ENCODE peak calls at places on chromosomes 4 and X, in nine cellular contexts. One of them, this sample, is unnamed.

GRCh38 chr4:159484861-159485260 is 382.0 kb downstream of the RAPGEF2 start:
- DNase-seq in tibial nerve: no peak
- DNase-seq in ovary: no peak
- DNase-seq in suprapubic skin: no peak
- DNase-seq in SK-N-SH: no peak
- DNase-seq in esophagus muscularis mucosa: no peak
- DNase-seq in transverse colon: no peak
- DNase-seq in K562: no peak
- DNase-seq in stomach: no peak
- DNase-seq in this sample: no peak

GRCh38 chr4:83043801-83044407 is 8.9 kb downstream of the COPS4 start:
- DNase-seq in esophagus muscularis mucosa: no peak
- DNase-seq in suprapubic skin: no peak
- DNase-seq in K562: no peak
- DNase-seq in transverse colon: no peak
- DNase-seq in tibial nerve: no peak
- DNase-seq in stomach: no peak
- DNase-seq in SK-N-SH: no peak
- DNase-seq in ovary: no peak
- DNase-seq in this sample: no peak

GRCh38 chr4:54961357-54961975 is 163.9 kb downstream of the KDR start:
- DNase-seq in stomach: no peak
- DNase-seq in K562: peak
- DNase-seq in tibial nerve: no peak
- DNase-seq in ovary: no peak
- DNase-seq in SK-N-SH: peak
- DNase-seq in esophagus muscularis mucosa: no peak
- DNase-seq in transverse colon: no peak
- DNase-seq in suprapubic skin: no peak
- DNase-seq in this sample: no peak

GRCh38 chr4:53450773-53451172 is 73.3 kb downstream of the FIP1L1 start:
- DNase-seq in SK-N-SH: no peak
- DNase-seq in suprapubic skin: no peak
- DNase-seq in ovary: no peak
- DNase-seq in transverse colon: no peak
- DNase-seq in stomach: no peak
- DNase-seq in esophagus muscularis mucosa: no peak
- DNase-seq in K562: no peak
- DNase-seq in tibial nerve: no peak
- DNase-seq in this sample: no peak

GRCh38 chr4:53987761-53988171 is 76.6 kb downstream of the CHIC2 start:
- DNase-seq in SK-N-SH: no peak
- DNase-seq in esophagus muscularis mucosa: no peak
- DNase-seq in K562: no peak
- DNase-seq in tibial nerve: no peak
- DNase-seq in suprapubic skin: no peak
- DNase-seq in ovary: no peak
- DNase-seq in stomach: no peak
- DNase-seq in transverse colon: no peak
- DNase-seq in this sample: no peak

GRCh38 chrX:3271485-3272186 is 74.8 kb downstream of the MXRA5 start:
- DNase-seq in K562: no peak
- DNase-seq in SK-N-SH: no peak
- DNase-seq in suprapubic skin: no peak
- DNase-seq in transverse colon: no peak
- DNase-seq in stomach: no peak
- DNase-seq in tibial nerve: no peak
- DNase-seq in esophagus muscularis mucosa: no peak
- DNase-seq in ovary: no peak
- DNase-seq in this sample: no peak

GRCh38 chr4:31053451-31053850 is 333.3 kb downstream of the PCDH7 start:
- DNase-seq in suprapubic skin: no peak
- DNase-seq in SK-N-SH: no peak
- DNase-seq in esophagus muscularis mucosa: no peak
- DNase-seq in K562: no peak
- DNase-seq in tibial nerve: no peak
- DNase-seq in stomach: no peak
- DNase-seq in ovary: no peak
- DNase-seq in transverse colon: no peak
- DNase-seq in this sample: no peak

GRCh38 chr4:185396724-185397402 is at the start of gene ANKRD37:
- DNase-seq in SK-N-SH: peak
- DNase-seq in transverse colon: peak
- DNase-seq in stomach: peak
- DNase-seq in suprapubic skin: peak
- DNase-seq in tibial nerve: no peak
- DNase-seq in K562: peak
- DNase-seq in esophagus muscularis mucosa: no peak
- DNase-seq in ovary: no peak
- DNase-seq in this sample: no peak

GRCh38 chr4:163167333-163167626 is 590 bp upstream of the NAF1 start:
- DNase-seq in stomach: no peak
- DNase-seq in transverse colon: no peak
- DNase-seq in suprapubic skin: no peak
- DNase-seq in SK-N-SH: peak
- DNase-seq in tibial nerve: peak
- DNase-seq in ovary: no peak
- DNase-seq in K562: no peak
- DNase-seq in esophagus muscularis mucosa: no peak
- DNase-seq in this sample: no peak

GRCh38 chrX:106894978-106895452 is 8.1 kb downstream of the RIPPLY1 start:
- DNase-seq in SK-N-SH: no peak
- DNase-seq in esophagus muscularis mucosa: no peak
- DNase-seq in transverse colon: no peak
- DNase-seq in ovary: no peak
- DNase-seq in tibial nerve: no peak
- DNase-seq in K562: no peak
- DNase-seq in stomach: no peak
- DNase-seq in suprapubic skin: no peak
- DNase-seq in this sample: no peak

GRCh38 chr4:74632634-74633033 is 161.7 kb downstream of the BTC start:
- DNase-seq in transverse colon: peak
- DNase-seq in suprapubic skin: no peak
- DNase-seq in ovary: no peak
- DNase-seq in SK-N-SH: no peak
- DNase-seq in tibial nerve: peak
- DNase-seq in esophagus muscularis mucosa: no peak
- DNase-seq in stomach: peak
- DNase-seq in K562: no peak
- DNase-seq in this sample: no peak

GRCh38 chrX:54066841-54067240 is 22.6 kb upstream of the PHF8 start:
- DNase-seq in SK-N-SH: no peak
- DNase-seq in suprapubic skin: no peak
- DNase-seq in ovary: no peak
- DNase-seq in esophagus muscularis mucosa: no peak
- DNase-seq in tibial nerve: no peak
- DNase-seq in stomach: no peak
- DNase-seq in transverse colon: no peak
- DNase-seq in K562: no peak
- DNase-seq in this sample: no peak

GRCh38 chrX:8673211-8673610 is 58.7 kb downstream of the ANOS1 start:
- DNase-seq in ovary: no peak
- DNase-seq in SK-N-SH: no peak
- DNase-seq in suprapubic skin: no peak
- DNase-seq in transverse colon: no peak
- DNase-seq in K562: no peak
- DNase-seq in tibial nerve: no peak
- DNase-seq in esophagus muscularis mucosa: no peak
- DNase-seq in stomach: no peak
- DNase-seq in this sample: no peak

DNA sequence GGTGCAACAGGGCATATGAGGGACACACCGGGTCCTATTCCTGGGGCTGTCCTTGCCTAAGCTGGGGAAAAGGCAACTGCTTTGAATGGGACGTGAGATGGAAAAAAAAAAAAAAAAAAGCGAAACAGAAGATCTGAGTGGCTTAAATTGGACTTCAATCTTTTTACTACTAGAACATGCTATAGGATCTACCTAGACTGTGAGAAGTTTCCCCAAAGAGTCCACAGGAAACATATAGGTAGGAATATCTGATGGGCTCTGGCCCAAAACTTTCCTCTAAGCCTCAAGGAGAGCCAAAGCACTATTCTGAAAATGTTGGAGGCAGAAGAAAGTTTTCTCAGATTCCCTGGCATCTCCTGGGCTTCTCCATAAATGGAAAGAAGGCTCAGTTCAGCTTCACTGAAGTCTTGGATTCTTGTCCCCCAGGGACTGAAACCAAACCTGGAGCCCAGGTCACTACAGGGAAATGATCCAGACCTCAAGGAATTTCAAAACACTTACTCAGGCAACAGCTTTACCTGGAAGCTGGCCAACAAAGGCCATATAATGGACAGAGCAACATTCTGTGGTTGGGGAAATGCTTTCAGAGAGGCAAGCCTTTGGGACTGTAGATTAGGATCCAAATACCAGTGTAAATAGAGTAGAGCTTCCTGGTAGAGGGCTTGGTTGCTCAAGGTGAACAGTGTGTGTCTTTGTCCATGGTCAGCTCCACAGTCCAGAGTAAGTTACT is 56.9 kb upstream of the PROM1 start:
- DNase-seq in suprapubic skin: no peak
- DNase-seq in ovary: no peak
- DNase-seq in stomach: peak
- DNase-seq in transverse colon: peak
- DNase-seq in SK-N-SH: no peak
- DNase-seq in esophagus muscularis mucosa: no peak
- DNase-seq in tibial nerve: peak
- DNase-seq in K562: no peak
- DNase-seq in this sample: no peak
- H3K27ac ChIP-seq in suprapubic skin: no peak
- H3K27ac ChIP-seq in ovary: no peak
- H3K27ac ChIP-seq in stomach: no peak
- H3K27ac ChIP-seq in transverse colon: peak
- H3K27ac ChIP-seq in SK-N-SH: no peak
- H3K27ac ChIP-seq in esophagus muscularis mucosa: no peak
- H3K27ac ChIP-seq in tibial nerve: no peak
- H3K27ac ChIP-seq in K562: no peak
- H3K27ac ChIP-seq in this sample: no peak

GRCh38 chr4:87019243-87019817 is 84.5 kb downstream of the AFF1 start:
- DNase-seq in stomach: no peak
- DNase-seq in transverse colon: no peak
- DNase-seq in ovary: no peak
- DNase-seq in SK-N-SH: no peak
- DNase-seq in suprapubic skin: no peak
- DNase-seq in tibial nerve: no peak
- DNase-seq in esophagus muscularis mucosa: no peak
- DNase-seq in K562: no peak
- DNase-seq in this sample: no peak

GRCh38 chr4:87014284-87014782 is 79.5 kb downstream of the AFF1 start:
- DNase-seq in ovary: no peak
- DNase-seq in transverse colon: no peak
- DNase-seq in esophagus muscularis mucosa: no peak
- DNase-seq in tibial nerve: no peak
- DNase-seq in K562: no peak
- DNase-seq in SK-N-SH: no peak
- DNase-seq in stomach: no peak
- DNase-seq in suprapubic skin: no peak
- DNase-seq in this sample: no peak

GRCh38 chr4:87018751-87019150 is 83.9 kb downstream of the AFF1 start:
- DNase-seq in stomach: no peak
- DNase-seq in K562: no peak
- DNase-seq in transverse colon: no peak
- DNase-seq in SK-N-SH: no peak
- DNase-seq in suprapubic skin: no peak
- DNase-seq in esophagus muscularis mucosa: no peak
- DNase-seq in ovary: no peak
- DNase-seq in tibial nerve: no peak
- DNase-seq in this sample: no peak

GRCh38 chr4:87019898-87020297 is 85.1 kb downstream of the AFF1 start:
- DNase-seq in ovary: no peak
- DNase-seq in esophagus muscularis mucosa: no peak
- DNase-seq in suprapubic skin: no peak
- DNase-seq in transverse colon: no peak
- DNase-seq in stomach: no peak
- DNase-seq in tibial nerve: no peak
- DNase-seq in K562: no peak
- DNase-seq in SK-N-SH: no peak
- DNase-seq in this sample: no peak

DNA sequence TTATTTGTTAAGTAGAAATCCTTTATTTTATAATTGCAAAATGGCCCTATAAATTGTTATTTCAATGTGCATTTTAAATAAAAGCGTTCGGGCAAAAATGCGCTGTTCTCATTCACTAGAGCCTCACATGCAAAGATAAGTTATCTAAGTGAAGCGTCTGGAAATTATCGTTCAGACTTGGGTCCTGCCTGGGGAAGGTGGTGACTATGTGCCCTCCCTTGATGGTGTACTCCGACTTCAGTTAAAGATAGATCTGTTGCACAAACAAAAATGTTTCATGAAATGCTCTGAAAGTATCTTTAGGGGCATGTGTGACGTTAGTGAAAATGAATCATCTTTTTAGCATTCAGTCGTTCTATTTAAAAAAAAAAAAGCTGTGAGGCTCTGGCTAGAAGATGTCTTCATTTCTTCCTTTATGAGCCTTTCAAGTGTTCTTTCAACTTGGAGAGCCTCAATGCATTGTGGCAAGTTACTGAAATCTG is 82.8 kb downstream of the AFF1 start:
- DNase-seq in tibial nerve: no peak
- DNase-seq in transverse colon: no peak
- DNase-seq in SK-N-SH: no peak
- DNase-seq in esophagus muscularis mucosa: no peak
- DNase-seq in K562: peak
- DNase-seq in stomach: no peak
- DNase-seq in ovary: no peak
- DNase-seq in suprapubic skin: no peak
- DNase-seq in this sample: no peak
- TF ChIP-seq EP300 in tibial nerve: no peak
- TF ChIP-seq EP300 in transverse colon: no peak
- TF ChIP-seq EP300 in SK-N-SH: no peak
- TF ChIP-seq EP300 in esophagus muscularis mucosa: no peak
- TF ChIP-seq EP300 in K562: peak
- TF ChIP-seq EP300 in stomach: no peak
- TF ChIP-seq EP300 in ovary: no peak
- TF ChIP-seq EP300 in suprapubic skin: no peak
- TF ChIP-seq EP300 in this sample: no peak

DNA sequence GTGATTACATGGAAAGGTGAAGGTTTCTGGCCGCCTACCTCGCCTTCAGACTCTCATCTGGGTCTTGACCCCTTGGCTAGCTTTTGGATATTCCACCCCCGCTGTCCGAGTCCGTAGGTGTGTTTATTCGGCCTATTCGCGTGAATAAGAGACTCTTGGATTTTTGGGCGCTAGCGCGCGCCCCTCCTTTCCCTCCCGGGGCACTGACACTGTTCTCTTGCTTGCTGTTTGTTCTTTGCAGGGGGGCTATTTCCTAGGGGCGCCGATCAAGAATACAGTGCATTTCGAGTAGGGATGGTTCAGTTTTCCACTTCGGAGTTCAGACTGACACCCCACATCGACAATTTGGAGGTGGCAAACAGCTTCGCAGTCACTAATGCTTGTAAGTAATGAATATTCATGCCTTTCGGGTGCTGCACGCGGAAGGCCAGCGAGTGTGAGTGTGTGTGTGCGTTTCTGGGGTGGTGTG is 932 bp downstream of the GRIA2 start:
- DNase-seq in suprapubic skin: no peak
- DNase-seq in ovary: no peak
- DNase-seq in stomach: no peak
- DNase-seq in SK-N-SH: peak
- DNase-seq in esophagus muscularis mucosa: no peak
- DNase-seq in transverse colon: no peak
- DNase-seq in tibial nerve: no peak
- DNase-seq in K562: no peak
- DNase-seq in this sample: no peak
- H3K27ac ChIP-seq in suprapubic skin: no peak
- H3K27ac ChIP-seq in ovary: no peak
- H3K27ac ChIP-seq in stomach: peak
- H3K27ac ChIP-seq in SK-N-SH: no peak
- H3K27ac ChIP-seq in esophagus muscularis mucosa: no peak
- H3K27ac ChIP-seq in transverse colon: no peak
- H3K27ac ChIP-seq in tibial nerve: peak
- H3K27ac ChIP-seq in K562: no peak
- H3K27ac ChIP-seq in this sample: no peak

GRCh38 chrX:13005671-13006473 is 31.0 kb downstream of the TMSB4X start:
- DNase-seq in ovary: no peak
- DNase-seq in SK-N-SH: no peak
- DNase-seq in K562: no peak
- DNase-seq in transverse colon: no peak
- DNase-seq in stomach: peak
- DNase-seq in esophagus muscularis mucosa: no peak
- DNase-seq in suprapubic skin: no peak
- DNase-seq in tibial nerve: no peak
- DNase-seq in this sample: no peak
- TF ChIP-seq EP300 in ovary: no peak
- TF ChIP-seq EP300 in SK-N-SH: no peak
- TF ChIP-seq EP300 in K562: no peak
- TF ChIP-seq EP300 in transverse colon: no peak
- TF ChIP-seq EP300 in stomach: no peak
- TF ChIP-seq EP300 in esophagus muscularis mucosa: no peak
- TF ChIP-seq EP300 in suprapubic skin: no peak
- TF ChIP-seq EP300 in tibial nerve: no peak
- TF ChIP-seq EP300 in this sample: no peak